ENCODE peak calls at places on chromosome 1, in five cellular contexts. L is lung microvascular endothelial cell, V is Right ventricle myocardium superior, T is heart left ventricle, Y is AG04450. D is an unnamed sample.

GRCh38 chr1:15833069-15833679 is 14.3 kb upstream of the SPEN start:
- DNase-seq in L (no peak), V (peak), T (peak), Y (no peak), D (peak)

GRCh38 chr1:6384962-6385672 is 8.4 kb downstream of the ACOT7 start:
- DNase-seq in L (no peak), V (peak), T (no peak), Y (no peak), D (peak)

GRCh38 chr1:61869691-61870109 is 127.4 kb downstream of the PATJ start:
- DNase-seq in L (no peak), V (peak), T (peak), Y (no peak), D (no peak)

GRCh38 chr1:39926820-39927219 is 25.1 kb upstream of the MYCL start:
- DNase-seq in L (no peak), V (no peak), T (no peak), Y (no peak), D (no peak)

GRCh38 chr1:197910120-197911110 is 6.8 kb upstream of the LHX9 start:
- DNase-seq in L (no peak), V (no peak), T (no peak), Y (no peak), D (no peak)

GRCh38 chr1:37315236-37315870 is 159.0 kb upstream of the ZC3H12A start:
- DNase-seq in L (no peak), V (no peak), T (no peak), Y (no peak), D (no peak)

GRCh38 chr1:232599178-232600041 is 30.5 kb downstream of the SIPA1L2 start:
- DNase-seq in L (no peak), V (no peak), T (no peak), Y (no peak), D (no peak)

GRCh38 chr1:41537788-41538351 is 53.4 kb upstream of the EDN2 start:
- DNase-seq in L (peak), V (peak), T (peak), Y (peak), D (peak)

GRCh38 chr1:167605576-167605975 is 24.5 kb upstream of the RCSD1 start:
- DNase-seq in L (peak), V (no peak), T (no peak), Y (no peak), D (no peak)

GRCh38 chr1:43835141-43836021 is 98.2 kb upstream of the ARTN start:
- DNase-seq in L (peak), V (no peak), T (no peak), Y (peak), D (peak)

GRCh38 chr1:98264727-98265126 is 343.9 kb upstream of the DPYD start:
- DNase-seq in L (no peak), V (no peak), T (no peak), Y (no peak), D (no peak)

GRCh38 chr1:30522031-30523004 is 201.1 kb downstream of the MATN1 start:
- DNase-seq in L (peak), V (peak), T (peak), Y (no peak), D (peak)